ENCODE peak calls at places on chromosomes 1 and 21, in five cellular contexts. W is body of pancreas, V is IMR-90, F is gastrocnemius medialis, B is testis. M is an unnamed sample.

GRCh38 chr1:201028473-201028889 is 5.0 kb upstream of the KIF21B start:
- DNase-seq in W (peak; percentile 65), V (no peak), F (no peak), B (peak; percentile 56), M (peak; percentile 79)

GRCh38 chr1:247421074-247421473 is 5.1 kb downstream of the NLRP3 start:
- DNase-seq in W (no peak), V (no peak), F (no peak), B (no peak), M (no peak)

GRCh38 chr1:72432645-72433267 is 150.4 kb upstream of the NEGR1 start:
- DNase-seq in W (no peak), V (no peak), F (no peak), B (no peak), M (no peak)

GRCh38 chr1:113429461-113430153 is 39.3 kb downstream of the MAGI3 start:
- DNase-seq in W (no peak), V (peak; percentile 10), F (no peak), B (no peak), M (no peak)

GRCh38 chr1:53508991-53509663 is 49.9 kb downstream of the DMRTB1 start:
- DNase-seq in W (no peak), V (peak; percentile 56), F (no peak), B (no peak), M (no peak)

GRCh38 chr1:3139451-3139852 is 70.4 kb downstream of the PRDM16 start:
- DNase-seq in W (peak; percentile 20), V (no peak), F (no peak), B (no peak), M (no peak)

GRCh38 chr1:229430761-229431269 is 3.1 kb downstream of the ACTA1 start:
- DNase-seq in W (peak; percentile 28), V (peak; percentile 37), F (no peak), B (peak; percentile 36), M (peak; percentile 40)

GRCh38 chr1:31627301-31627929 is 9.9 kb downstream of the HCRTR1 start:
- DNase-seq in W (peak; percentile 87), V (no peak), F (peak; percentile 93), B (peak; percentile 81), M (peak; percentile 43)

GRCh38 chr1:94357661-94358060 is 60.5 kb upstream of the ABCD3 start:
- DNase-seq in W (no peak), V (no peak), F (no peak), B (no peak), M (no peak)

GRCh38 chr1:248811514-248812490 is 13.9 kb downstream of the SH3BP5L start:
- DNase-seq in W (no peak), V (no peak), F (no peak), B (no peak), M (no peak)

GRCh38 chr1:207848234-207848633 is 62.7 kb downstream of the CD34 start:
- DNase-seq in W (peak; percentile 70), V (peak; percentile 59), F (no peak), B (no peak), M (peak; percentile 86)

GRCh38 chr21:37878946-37879660 is 37.2 kb downstream of the KCNJ6 start:
- DNase-seq in W (no peak), V (peak; percentile 93), F (no peak), B (no peak), M (no peak)

GRCh38 chr1:154193821-154194220 is 1.9 kb upstream of the TPM3 start:
- DNase-seq in W (peak; percentile 88), V (no peak), F (peak; percentile 59), B (peak; percentile 76), M (no peak)

GRCh38 chr1:55827350-55827749 is 612.2 kb upstream of the USP24 start:
- DNase-seq in W (peak; percentile 40), V (peak; percentile 99), F (no peak), B (no peak), M (no peak)

GRCh38 chr1:161427733-161428516 is 60.2 kb upstream of the CFAP126 start:
- DNase-seq in W (peak; percentile 45), V (peak; percentile 68), F (no peak), B (no peak), M (no peak)

GRCh38 chr1:38279148-38279547 is 232.6 kb upstream of the POU3F1 start:
- DNase-seq in W (no peak), V (no peak), F (no peak), B (no peak), M (no peak)

GRCh38 chr1:51920130-51920529 is 41.6 kb upstream of the NRDC start:
- DNase-seq in W (no peak), V (peak; percentile 21), F (no peak), B (no peak), M (no peak)

GRCh38 chr1:51919684-51920083 is 41.2 kb upstream of the NRDC start:
- DNase-seq in W (no peak), V (no peak), F (no peak), B (no peak), M (no peak)

GRCh38 chr1:51926171-51926812 is 47.8 kb upstream of the NRDC start:
- DNase-seq in W (no peak), V (peak; percentile 59), F (no peak), B (peak; percentile 14), M (no peak)

GRCh38 chr1:51924455-51924854 is 45.9 kb upstream of the NRDC start:
- DNase-seq in W (no peak), V (peak; percentile 77), F (no peak), B (no peak), M (no peak)

GRCh38 chr1:51922040-51922439 is 43.5 kb upstream of the NRDC start:
- DNase-seq in W (no peak), V (no peak), F (no peak), B (no peak), M (no peak)
- H3K4me1 ChIP-seq in W (no peaks in the 10 kb centered on the region), V (peaks cover 39% of the 10 kb centered on the region), F (no peaks in the 10 kb centered on the region), B (no peaks in the 10 kb centered on the region), M (no peaks in the 10 kb centered on the region)

DNA sequence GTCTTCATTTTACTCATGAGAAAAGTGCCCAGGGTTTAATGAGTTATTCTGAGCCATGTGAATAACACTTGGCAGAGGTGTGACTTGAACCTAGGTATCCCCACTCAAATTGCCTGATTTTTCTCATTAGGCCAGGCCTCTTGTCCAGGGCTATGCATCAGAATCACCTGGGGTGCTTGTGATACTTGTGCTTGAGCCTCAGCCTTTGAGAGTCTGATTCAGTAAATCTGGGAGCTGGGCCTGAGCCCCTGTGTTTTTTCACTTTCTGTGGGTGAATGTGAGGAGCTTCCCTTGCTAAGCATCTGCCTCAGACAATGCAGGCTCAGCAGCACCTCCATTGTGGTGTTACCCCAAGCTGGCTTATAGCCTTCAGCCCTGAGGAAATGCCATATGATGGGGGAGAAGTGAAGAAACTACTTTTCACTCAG is 127.1 kb downstream of the S1PR1 start:
- DNase-seq in W (no peak), V (no peak), F (no peak), B (no peak), M (no peak)
- TF ChIP-seq POLR2A in W (no peak), V (no peak), F (no peak), B (no peak), M (no peak)

DNA sequence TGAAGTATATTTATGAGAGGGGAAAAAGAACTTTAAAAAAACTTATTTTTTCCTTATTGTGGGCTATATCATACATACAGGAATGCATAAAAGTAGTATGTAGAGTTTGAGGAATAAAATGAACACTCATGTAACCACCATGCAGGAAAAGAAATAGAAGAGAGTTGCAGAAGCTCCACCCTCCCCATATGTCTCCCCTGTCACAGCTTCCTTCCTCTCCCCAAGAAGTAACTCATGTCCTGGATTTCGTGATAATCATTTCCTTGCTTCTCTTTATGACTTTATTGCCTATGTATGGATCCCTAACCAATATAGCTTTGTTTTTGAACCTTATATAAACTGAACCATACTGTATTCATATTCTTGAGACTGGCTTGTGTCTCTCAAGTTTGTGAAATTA is 126.4 kb downstream of the ZZZ3 start:
- DNase-seq in W (no peak), V (no peak), F (no peak), B (no peak), M (no peak)
- H3K4me1 ChIP-seq in W (peaks cover 10% of the 10 kb centered on the region), V (peaks cover 7% of the 10 kb centered on the region), F (no peaks in the 10 kb centered on the region), B (no peaks in the 10 kb centered on the region), M (no peaks in the 10 kb centered on the region)

GRCh38 chr1:204377800-204378608 is 18.3 kb upstream of the PLEKHA6 start:
- DNase-seq in W (peak; percentile 43), V (no peak), F (peak; percentile 10), B (peak; percentile 26), M (peak; percentile 80)
- TF ChIP-seq POLR2A in W (peak; percentile 43), V (no peak), F (no peak), B (no peak), M (peak; percentile 82)

M was measured in transverse colon.